ENCODE peak calls at places on chromosomes 4 and X, in ten cellular contexts. N, U, I, P, C, F, O, A, L and Q are unnamed samples.
A peak's percentile ranks its signal among the peaks of the same experiment; 100 is the strongest.

GRCh38 chr4:145347684-145348083 is 134.0 kb upstream of the SMAD1 start:
- DNase-seq in O (no peak), A (no peak), C (no peak), F (no peak), I (peak; percentile 12), U (peak; percentile 13), N (peak; percentile 94), P (no peak), L (peak; percentile 16), Q (no peak)

GRCh38 chr4:165301833-165302232 is 25.6 kb upstream of the MSMO1 start:
- DNase-seq in P (no peak), C (no peak), U (no peak), N (peak; percentile 28), L (no peak), F (no peak), A (no peak), I (no peak), O (no peak), Q (peak; percentile 32)

GRCh38 chr4:184514121-184514988 is 40.0 kb upstream of the IRF2 start:
- DNase-seq in U (peak; percentile 59), I (peak; percentile 84), F (no peak), C (peak; percentile 95), A (peak; percentile 77), O (no peak), N (peak; percentile 91), P (peak; percentile 37), L (no peak), Q (peak; percentile 75)

GRCh38 chr4:95095352-95095974 is 337.7 kb downstream of the BMPR1B start:
- DNase-seq in P (no peak), C (no peak), N (peak; percentile 50), O (no peak), L (peak; percentile 47), A (peak; percentile 48), U (peak; percentile 31), F (no peak), I (peak; percentile 37), Q (no peak)

GRCh38 chr4:46484881-46485280 is 95.0 kb upstream of the GABRA2 start:
- DNase-seq in F (no peak), L (no peak), N (peak; percentile 3), C (no peak), A (no peak), I (peak; percentile 54), U (no peak), O (no peak), P (no peak), Q (no peak)

GRCh38 chr4:89295415-89295927 is 12.1 kb downstream of the GPRIN3 start:
- DNase-seq in I (no peak), U (no peak), C (no peak), O (no peak), L (no peak), N (no peak), F (no peak), A (no peak), P (no peak), Q (no peak)

GRCh38 chr4:77040856-77041576 is 34.8 kb downstream of the CCNI start:
- DNase-seq in A (peak; percentile 49), N (peak; percentile 44), P (no peak), C (no peak), F (no peak), O (no peak), U (no peak), I (no peak), L (no peak), Q (no peak)

GRCh38 chrX:14032383-14032782 is 2.7 kb upstream of the GEMIN8 start:
- DNase-seq in A (peak; percentile 51), L (peak; percentile 63), P (peak; percentile 69), U (no peak), C (no peak), I (peak; percentile 39), N (peak; percentile 29), O (peak; percentile 59), F (no peak), Q (no peak)

GRCh38 chr4:182842991-182843390 is 74.2 kb downstream of the DCTD start:
- DNase-seq in A (no peak), I (no peak), P (no peak), F (no peak), U (no peak), N (no peak), C (no peak), L (no peak), O (no peak), Q (no peak)

GRCh38 chrX:129781134-129782014 is 1.6 kb downstream of the SASH3 start:
- DNase-seq in L (no peak), I (no peak), N (no peak), F (no peak), C (peak; percentile 87), O (peak; percentile 94), A (no peak), U (no peak), P (no peak), Q (no peak)

GRCh38 chr4:95013236-95013635 is 255.5 kb downstream of the BMPR1B start:
- DNase-seq in I (no peak), C (no peak), N (no peak), F (no peak), L (no peak), P (no peak), U (no peak), A (no peak), O (no peak), Q (no peak)

GRCh38 chr4:158322119-158322518 is 111.8 kb downstream of the TMEM144 start:
- DNase-seq in I (no peak), A (no peak), U (peak; percentile 59), L (no peak), O (no peak), C (no peak), N (no peak), P (no peak), F (no peak), Q (no peak)

GRCh38 chrX:134990475-134991473 is at the start of gene SMIM10:
- DNase-seq in I (peak; percentile 29), F (peak; percentile 51), A (peak; percentile 48), N (peak; percentile 79), O (peak; percentile 43), C (no peak), U (peak; percentile 11), L (peak; percentile 42), P (peak; percentile 67), Q (peak; percentile 95)
- H3K4me3 ChIP-seq in I (no peak within 1 kb of the TSS), F (peak within 1 kb of the TSS; percentile 43), A (no peak within 1 kb of the TSS), N (peak within 1 kb of the TSS; percentile 57), O (no peak within 1 kb of the TSS), C (peak within 1 kb of the TSS; percentile 2), U (peak within 1 kb of the TSS; percentile 40), L (peak within 1 kb of the TSS; percentile 28), P (peak within 1 kb of the TSS; percentile 29), Q (peak within 1 kb of the TSS; percentile 56)

GRCh38 chr4:26346203-26346620 is 25.4 kb downstream of the RBPJ start:
- DNase-seq in A (no peak), U (no peak), F (no peak), P (no peak), O (no peak), N (no peak), I (no peak), L (no peak), C (no peak), Q (no peak)
- H3K4me3 ChIP-seq in A (no peak overlapping the region), U (no peak overlapping the region), F (no peak overlapping the region), P (no peak overlapping the region), O (no peak overlapping the region), N (no peak overlapping the region), I (no peak overlapping the region), L (no peak overlapping the region), C (no peak overlapping the region), Q (no peak overlapping the region)

DNA sequence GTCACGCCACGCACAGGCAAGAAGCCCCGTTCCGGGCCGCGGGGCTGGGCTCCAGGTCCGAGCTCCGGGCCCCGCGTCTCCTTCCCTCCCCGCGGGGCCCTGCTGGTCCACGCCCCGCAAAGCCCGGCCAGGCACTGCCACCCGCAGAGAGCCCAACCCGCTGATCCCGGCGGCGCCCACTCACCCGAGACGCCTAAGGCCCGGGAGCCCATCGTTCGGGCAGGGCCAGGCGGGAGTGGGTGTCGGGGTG is 870 bp downstream of the PDZD4 start:
- DNase-seq in O (no peak), C (no peak), I (no peak), A (no peak), L (no peak), F (no peak), N (no peak), P (no peak), U (no peak), Q (no peak)
- H3K4me3 ChIP-seq in O (no peak overlapping the region), C (no peak overlapping the region), I (no peak overlapping the region), A (no peak overlapping the region), L (peak overlapping the region; percentile 3), F (peak overlapping the region; percentile 32), N (no peak overlapping the region), P (peak overlapping the region; percentile 24), U (no peak overlapping the region), Q (no peak overlapping the region)

GRCh38 chrX:9340619-9341304 is 124.1 kb upstream of the TBL1X start:
- DNase-seq in L (no peak), O (peak; percentile 68), I (no peak), U (no peak), P (peak; percentile 37), N (peak; percentile 70), C (no peak), A (no peak), F (no peak), Q (no peak)

GRCh38 chrX:9342581-9343051 is 122.2 kb upstream of the TBL1X start:
- DNase-seq in C (no peak), N (peak; percentile 80), L (peak; percentile 92), P (peak; percentile 88), O (peak; percentile 71), F (peak; percentile 75), A (peak; percentile 42), U (no peak), I (no peak), Q (peak; percentile 93)

GRCh38 chrX:9343971-9344370 is 120.9 kb upstream of the TBL1X start:
- DNase-seq in N (no peak), U (no peak), O (no peak), P (no peak), A (no peak), I (no peak), F (no peak), C (no peak), L (no peak), Q (no peak)

GRCh38 chrX:9339603-9340569 is 125.0 kb upstream of the TBL1X start:
- DNase-seq in U (no peak), P (no peak), N (no peak), O (peak; percentile 56), A (no peak), C (no peak), F (no peak), L (no peak), I (no peak), Q (peak; percentile 40)

DNA sequence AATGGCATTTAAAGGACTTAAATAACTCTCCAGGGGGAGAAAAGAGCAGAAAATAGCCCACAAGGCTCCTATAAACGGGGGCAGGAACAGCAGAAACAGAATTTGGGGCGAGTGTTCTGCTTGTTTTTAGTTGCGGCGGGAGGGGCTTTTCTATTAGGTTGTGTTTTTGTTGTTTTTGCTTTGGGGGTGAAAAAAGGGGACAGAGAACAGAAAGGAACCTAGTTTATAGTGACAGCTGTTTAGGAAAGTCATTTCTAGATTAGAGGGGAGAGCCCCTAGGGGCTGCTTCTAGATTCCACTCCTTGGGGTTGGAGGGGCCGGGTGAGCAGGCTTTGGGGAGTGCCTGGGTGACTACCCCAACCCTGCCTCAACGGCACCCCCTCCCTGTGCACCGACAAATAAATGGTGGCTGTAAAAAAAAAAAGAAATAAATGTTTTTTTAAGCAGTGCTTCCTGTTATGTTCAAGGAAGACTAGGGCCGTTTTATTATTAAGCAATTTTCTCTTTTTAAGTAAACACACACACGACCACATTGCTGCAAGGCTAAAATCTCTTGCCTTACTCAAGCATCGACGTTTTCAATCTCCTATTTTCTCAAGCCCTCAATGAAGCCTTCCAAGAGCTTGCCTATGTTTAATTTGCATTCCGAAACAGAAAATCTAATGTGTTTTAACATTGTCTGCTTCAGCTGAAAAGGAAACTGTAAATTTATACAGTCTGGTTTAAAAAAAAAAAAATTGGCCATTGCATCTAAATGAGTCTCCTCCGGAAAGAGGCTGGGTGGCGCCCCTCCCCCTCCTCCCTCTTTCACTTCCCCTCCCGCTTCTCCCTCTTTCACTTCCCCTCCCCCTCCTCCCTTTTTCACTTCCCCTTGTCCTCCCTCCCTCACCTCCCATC is 123.3 kb upstream of the TBL1X start:
- DNase-seq in I (no peak), L (peak; percentile 48), A (no peak), O (peak; percentile 81), N (peak; percentile 53), U (no peak), F (no peak), P (peak; percentile 72), C (no peak), Q (peak; percentile 70)
- H3K4me3 ChIP-seq in I (no peak overlapping the region), L (no peak overlapping the region), A (no peak overlapping the region), O (peak overlapping the region; percentile 55), N (no peak overlapping the region), U (no peak overlapping the region), F (peak overlapping the region; percentile 3), P (no peak overlapping the region), C (no peak overlapping the region), Q (peak overlapping the region; percentile 25)